ENCODE peak calls at places on chromosomes 11 and 22, in five cellular contexts. I is K562, N is HepG2, L is GM12878, U is HCT116. W is an unnamed sample.

GRCh38 chr11:28110108-28110838 is 2.1 kb downstream of the METTL15 start:
- DNase-seq in L (peak; percentile 25), N (peak; percentile 68), U (peak; percentile 65), I (peak; percentile 32), W (peak; percentile 31)

GRCh38 chr11:42770444-42771065 is 541.2 kb upstream of the API5 start:
- DNase-seq in N (peak; percentile 30), I (peak; percentile 15), L (no peak), U (no peak), W (peak; percentile 60)

GRCh38 chr11:126194121-126194543 is 17.3 kb downstream of the RPUSD4 start:
- DNase-seq in I (peak; percentile 56), U (no peak), L (no peak), N (peak; percentile 44), W (peak; percentile 84)

GRCh38 chr11:88231894-88232482 is 56.7 kb upstream of the RAB38 start:
- DNase-seq in I (no peak), L (no peak), N (peak; percentile 13), U (no peak), W (peak; percentile 59)

GRCh38 chr22:26143801-26144325 is 25.4 kb upstream of the SEZ6L start:
- DNase-seq in U (no peak), L (no peak), N (no peak), I (no peak), W (no peak)

GRCh38 chr11:116929393-116930090 is 92.1 kb upstream of the APOA1 start:
- DNase-seq in L (no peak), N (peak; percentile 21), U (no peak), I (no peak), W (no peak)

GRCh38 chr22:26953380-26953807 is 296.0 kb downstream of the MIAT start:
- DNase-seq in N (no peak), U (no peak), L (no peak), I (no peak), W (no peak)

GRCh38 chr22:26432619-26433311 is 3.7 kb downstream of the ASPHD2 start:
- DNase-seq in U (no peak), I (no peak), L (peak; percentile 71), N (no peak), W (no peak)

GRCh38 chr22:23182289-23183106 is 2.2 kb downstream of the BCR start:
- DNase-seq in I (peak; percentile 91), L (peak; percentile 32), U (no peak), N (no peak), W (peak; percentile 45)

GRCh38 chr11:70229737-70230136 is 26.6 kb downstream of the FADD start:
- DNase-seq in L (no peak), N (no peak), I (no peak), U (no peak), W (no peak)

GRCh38 chr22:39117585-39118191 is 20.6 kb downstream of the APOBEC3H start:
- DNase-seq in I (peak; percentile 30), U (peak; percentile 53), L (peak; percentile 81), N (peak; percentile 60), W (peak; percentile 64)

GRCh38 chr11:8081591-8082021 is 595 bp downstream of the TUB start:
- DNase-seq in I (no peak), L (no peak), U (no peak), N (no peak), W (no peak)

GRCh38 chr11:12042215-12042676 is 33.8 kb upstream of the DKK3 start:
- DNase-seq in N (peak; percentile 54), L (no peak), U (peak; percentile 44), I (no peak), W (no peak)

GRCh38 chr11:69049490-69049867 is 747 bp downstream of the TPCN2 start:
- DNase-seq in N (no peak), U (no peak), L (no peak), I (no peak), W (peak; percentile 12)

GRCh38 chr11:64038500-64038899 is 2.8 kb downstream of the FLRT1 start:
- DNase-seq in I (no peak), N (no peak), L (no peak), U (no peak), W (no peak)

GRCh38 chr22:43884600-43885318 is 7.1 kb downstream of the PNPLA5 start:
- DNase-seq in I (peak; percentile 72), N (no peak), L (peak; percentile 33), U (no peak), W (peak; percentile 60)

GRCh38 chr11:104104201-104104600 is 59.7 kb downstream of the PDGFD start:
- DNase-seq in I (no peak), L (no peak), U (no peak), N (no peak), W (no peak)

GRCh38 chr22:43883012-43883661 is 8.7 kb downstream of the PNPLA5 start:
- DNase-seq in U (peak; percentile 81), I (peak; percentile 76), N (peak; percentile 77), L (no peak), W (peak; percentile 74)

GRCh38 chr11:128476729-128477128 is 110.6 kb downstream of the ETS1 start:
- DNase-seq in U (no peak), L (no peak), I (no peak), N (no peak), W (no peak)

GRCh38 chr11:119363874-119364590 is 17.5 kb downstream of the USP2 start:
- DNase-seq in N (no peak), U (no peak), I (peak; percentile 94), L (no peak), W (peak; percentile 74)

GRCh38 chr22:28231423-28231822 is 312.4 kb upstream of the PITPNB start:
- DNase-seq in U (no peak), L (no peak), N (peak; percentile 82), I (no peak), W (no peak)

GRCh38 chr11:132078677-132079076 is 708.3 kb downstream of the NTM start:
- DNase-seq in U (no peak), L (no peak), N (no peak), I (no peak), W (no peak)

GRCh38 chr22:35657571-35658312 is 9.5 kb downstream of the APOL6 start:
- DNase-seq in L (no peak), I (no peak), N (no peak), U (no peak), W (no peak)

GRCh38 chr11:43868852-43869567 is 11.6 kb upstream of the ALKBH3 start:
- DNase-seq in I (peak; percentile 32), U (no peak), N (peak; percentile 41), L (peak; percentile 84), W (no peak)

GRCh38 chr11:125338886-125339811 is 156.9 kb downstream of the FEZ1 start:
- DNase-seq in U (no peak), N (no peak), I (no peak), L (no peak), W (no peak)

GRCh38 chr11:10490398-10491232 is 35.6 kb downstream of the AMPD3 start:
- DNase-seq in L (no peak), U (peak; percentile 94), N (peak; percentile 68), I (peak; percentile 83), W (no peak)

GRCh38 chr11:10495464-10495786 is 40.4 kb downstream of the AMPD3 start:
- DNase-seq in I (no peak), L (no peak), N (no peak), U (no peak), W (no peak)

GRCh38 chr11:10492084-10492483 is 37.0 kb downstream of the AMPD3 start:
- DNase-seq in I (no peak), L (no peak), N (no peak), U (no peak), W (no peak)

GRCh38 chr11:10494636-10495463 is 39.8 kb downstream of the AMPD3 start:
- DNase-seq in N (no peak), L (no peak), U (no peak), I (no peak), W (no peak)

GRCh38 chr11:10493041-10493663 is 38.1 kb downstream of the AMPD3 start:
- DNase-seq in N (no peak), U (no peak), I (no peak), L (no peak), W (no peak)
- TF ChIP-seq JUND in N (no peak), U (no peak), I (no peak), L (no peak), W (no peak)

GRCh38 chr22:46754110-46754799 is 8.2 kb upstream of the TBC1D22A start:
- DNase-seq in I (peak; percentile 65), N (peak; percentile 92), U (peak; percentile 90), L (no peak), W (peak; percentile 45)

GRCh38 chr22:46752286-46752685 is 10.2 kb upstream of the TBC1D22A start:
- DNase-seq in U (no peak), L (no peak), I (no peak), N (no peak), W (no peak)

GRCh38 chr22:46753761-46754109 is 8.7 kb upstream of the TBC1D22A start:
- DNase-seq in L (no peak), I (no peak), N (no peak), U (no peak), W (no peak)

GRCh38 chr22:46753360-46753759 is 9.1 kb upstream of the TBC1D22A start:
- DNase-seq in I (no peak), N (no peak), U (no peak), L (no peak), W (no peak)

GRCh38 chr22:46752911-46753310 is 9.5 kb upstream of the TBC1D22A start:
- DNase-seq in N (no peak), U (no peak), L (no peak), I (no peak), W (no peak)
- TF ChIP-seq JUND in N (no peak), U (no peak), L (no peak), I (no peak), W (no peak)

DNA sequence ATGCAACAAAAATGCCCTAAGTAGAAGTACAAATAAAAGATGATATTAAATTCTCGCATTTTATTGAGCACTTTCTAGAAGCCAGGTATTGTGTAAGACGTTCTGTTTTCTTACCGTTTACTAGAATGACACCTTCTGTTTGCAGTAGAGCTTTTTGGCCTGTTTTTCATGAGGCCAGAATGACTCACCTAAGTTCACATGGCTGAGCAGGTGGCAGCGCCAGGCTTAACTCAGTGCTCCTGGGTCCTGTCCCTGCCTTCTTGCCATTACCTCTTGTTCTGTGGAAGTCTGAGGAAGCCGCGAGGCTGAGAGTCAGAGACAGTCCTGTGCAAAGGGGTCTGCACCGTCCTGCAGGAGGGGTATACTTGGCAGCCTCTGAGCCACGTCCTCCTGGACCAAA is 113.8 kb downstream of the ATXN10 start:
- DNase-seq in L (no peak), N (peak; percentile 28), U (no peak), I (no peak), W (peak; percentile 35)
- TF ChIP-seq JUND in L (no peak), N (no peak), U (no peak), I (no peak), W (no peak)

DNA sequence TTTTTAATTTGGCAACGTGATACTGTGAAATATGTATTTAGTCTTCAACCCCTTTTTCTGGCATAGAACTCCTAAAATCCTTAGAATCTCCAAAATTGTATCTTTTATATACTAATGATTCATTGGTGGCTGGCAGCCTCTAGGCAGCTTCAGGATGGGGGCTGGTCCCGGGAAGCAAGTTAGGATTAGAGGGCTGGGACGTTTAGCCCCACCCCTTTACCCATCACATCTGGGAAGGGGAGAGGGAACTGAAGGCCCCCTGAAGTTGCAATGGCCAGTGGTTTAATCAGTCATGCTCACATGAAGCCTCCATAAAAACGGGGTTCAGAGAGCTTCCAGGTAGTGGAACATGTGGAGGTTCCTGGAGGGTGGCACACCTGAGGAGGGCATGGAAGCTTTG is 7.1 kb downstream of the IL17RA start:
- DNase-seq in N (no peak), U (no peak), I (no peak), L (no peak), W (no peak)
- TF ChIP-seq JUND in N (no peak), U (no peak), I (no peak), L (no peak), W (no peak)

W was measured in T47D.